ENCODE peak calls at places on chromosomes 5 and 9, in seven cellular contexts. X, O, H, U, V, Q and J are unnamed samples.

GRCh38 chr9:111603041-111603440 is 3.6 kb upstream of the PTGR1 start:
- DNase-seq in U (no peak), V (no peak), X (no peak), H (no peak), Q (peak), O (peak), J (no peak)

GRCh38 chr5:17443333-17444125 is 54.5 kb upstream of the TAF11L2 start:
- DNase-seq in V (no peak), X (no peak), O (no peak), H (no peak), U (peak), Q (no peak), J (no peak)

GRCh38 chr5:64869419-64869818 is 100.7 kb downstream of the CWC27 start:
- DNase-seq in V (no peak), Q (peak), X (no peak), O (peak), U (no peak), H (no peak), J (peak)

GRCh38 chr9:16075695-16076094 is 522.9 kb downstream of the CCDC171 start:
- DNase-seq in V (no peak), H (no peak), Q (no peak), O (no peak), U (no peak), X (no peak), J (no peak)

GRCh38 chr5:107469485-107469884 is 201.3 kb downstream of the EFNA5 start:
- DNase-seq in V (no peak), U (no peak), X (no peak), H (no peak), Q (peak), O (peak), J (peak)

GRCh38 chr5:107985144-107985543 is 314.4 kb upstream of the EFNA5 start:
- DNase-seq in U (no peak), Q (no peak), X (peak), O (peak), H (no peak), V (no peak), J (no peak)

GRCh38 chr5:159178978-159179377 is 30.4 kb downstream of the RNF145 start:
- DNase-seq in Q (peak), V (no peak), O (peak), X (peak), H (no peak), U (no peak), J (peak)

GRCh38 chr5:90020575-90021535 is 388.7 kb downstream of the CETN3 start:
- DNase-seq in O (peak), X (no peak), H (no peak), U (no peak), Q (peak), V (peak), J (no peak)

GRCh38 chr5:179858241-179858585 is 404 bp downstream of the MRNIP start:
- DNase-seq in H (peak), Q (peak), U (peak), X (no peak), O (peak), V (peak), J (no peak)

GRCh38 chr5:132267166-132267739 is 9.8 kb downstream of the PDLIM4 start:
- DNase-seq in U (no peak), O (no peak), Q (no peak), V (no peak), X (peak), H (no peak), J (no peak)

GRCh38 chr5:169153405-169153804 is 147.5 kb downstream of the SLIT3 start:
- DNase-seq in V (no peak), U (no peak), H (no peak), O (peak), Q (no peak), X (no peak), J (no peak)

GRCh38 chr9:18771736-18772135 is 261.3 kb downstream of the SAXO1 start:
- DNase-seq in H (no peak), U (no peak), Q (no peak), V (no peak), O (peak), X (no peak), J (no peak)
- H3K4me3 ChIP-seq in H (no peak), U (no peak), Q (no peak), V (no peak), O (no peak), X (no peak), J (no peak)

GRCh38 chr5:62790348-62790747 is 211.7 kb downstream of the LRRC70 start:
- DNase-seq in X (no peak), V (no peak), H (no peak), U (no peak), O (peak), Q (peak), J (no peak)

GRCh38 chr5:62783374-62784057 is 204.9 kb downstream of the LRRC70 start:
- DNase-seq in V (peak), X (no peak), Q (no peak), H (no peak), U (no peak), O (no peak), J (no peak)

GRCh38 chr5:62780888-62781287 is 202.3 kb downstream of the LRRC70 start:
- DNase-seq in Q (no peak), H (no peak), X (no peak), O (no peak), U (no peak), V (no peak), J (no peak)

GRCh38 chr5:62786099-62786498 is 207.5 kb downstream of the LRRC70 start:
- DNase-seq in Q (no peak), U (no peak), X (no peak), V (no peak), H (no peak), O (no peak), J (no peak)

GRCh38 chr5:62785588-62785987 is 207.0 kb downstream of the LRRC70 start:
- DNase-seq in O (no peak), X (no peak), U (no peak), Q (no peak), H (no peak), V (no peak), J (no peak)
- H3K4me3 ChIP-seq in O (no peak), X (no peak), U (no peak), Q (no peak), H (no peak), V (no peak), J (no peak)

DNA sequence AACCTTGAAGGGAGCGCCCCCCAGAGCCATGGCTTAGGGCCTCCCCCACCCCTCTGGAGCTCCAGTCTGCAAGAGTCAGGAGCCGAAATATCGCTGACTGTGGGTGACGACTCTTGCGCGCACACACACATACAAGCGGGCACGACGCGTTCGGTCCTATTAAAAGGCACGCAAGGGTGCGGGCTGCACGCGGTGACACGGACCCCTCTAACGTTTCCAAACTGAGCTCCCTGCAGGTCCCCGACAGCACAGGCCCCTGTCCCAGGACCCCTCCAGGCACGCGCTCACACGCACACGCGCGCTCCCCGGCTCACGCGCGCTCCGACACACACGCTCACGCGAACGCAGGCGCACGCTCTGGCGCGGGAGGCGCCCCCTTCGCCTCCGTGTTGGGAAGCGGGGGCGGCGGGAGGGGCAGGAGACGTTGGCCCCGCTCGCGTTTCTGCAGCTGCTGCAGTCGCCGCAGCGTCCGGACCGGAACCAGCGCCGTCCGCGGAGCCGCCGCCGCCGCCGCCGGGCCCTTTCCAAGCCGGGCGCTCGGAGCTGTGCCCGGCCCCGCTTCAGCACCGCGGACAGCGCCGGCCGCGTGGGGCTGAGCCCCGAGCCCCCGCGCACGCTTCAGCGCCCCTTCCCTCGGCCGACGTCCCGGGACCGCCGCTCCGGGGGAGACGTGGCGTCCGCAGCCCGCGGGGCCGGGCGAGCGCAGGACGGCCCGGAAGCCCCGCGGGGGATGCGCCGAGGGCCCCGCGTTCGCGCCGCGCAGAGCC is at the start of gene GRIN1:
- DNase-seq in U (no peak), V (no peak), X (no peak), O (peak), H (peak), Q (peak), J (no peak)
- H3K4me3 ChIP-seq in U (no peak), V (no peak), X (no peak), O (no peak), H (no peak), Q (no peak), J (no peak)

GRCh38 chr9:136774416-136775045 is 10.2 kb upstream of the LCN15 start:
- DNase-seq in O (no peak), H (no peak), Q (no peak), X (no peak), V (no peak), U (no peak), J (no peak)

GRCh38 chr9:136776947-136777346 is 12.6 kb upstream of the LCN15 start:
- DNase-seq in O (no peak), X (no peak), V (no peak), U (no peak), H (no peak), Q (no peak), J (no peak)

GRCh38 chr9:136771907-136772306 is 7.6 kb upstream of the LCN15 start:
- DNase-seq in V (no peak), Q (no peak), X (no peak), H (no peak), U (no peak), O (no peak), J (no peak)

GRCh38 chr9:136775191-136775590 is 10.9 kb upstream of the LCN15 start:
- DNase-seq in U (no peak), X (no peak), H (no peak), O (no peak), Q (no peak), V (no peak), J (no peak)

DNA sequence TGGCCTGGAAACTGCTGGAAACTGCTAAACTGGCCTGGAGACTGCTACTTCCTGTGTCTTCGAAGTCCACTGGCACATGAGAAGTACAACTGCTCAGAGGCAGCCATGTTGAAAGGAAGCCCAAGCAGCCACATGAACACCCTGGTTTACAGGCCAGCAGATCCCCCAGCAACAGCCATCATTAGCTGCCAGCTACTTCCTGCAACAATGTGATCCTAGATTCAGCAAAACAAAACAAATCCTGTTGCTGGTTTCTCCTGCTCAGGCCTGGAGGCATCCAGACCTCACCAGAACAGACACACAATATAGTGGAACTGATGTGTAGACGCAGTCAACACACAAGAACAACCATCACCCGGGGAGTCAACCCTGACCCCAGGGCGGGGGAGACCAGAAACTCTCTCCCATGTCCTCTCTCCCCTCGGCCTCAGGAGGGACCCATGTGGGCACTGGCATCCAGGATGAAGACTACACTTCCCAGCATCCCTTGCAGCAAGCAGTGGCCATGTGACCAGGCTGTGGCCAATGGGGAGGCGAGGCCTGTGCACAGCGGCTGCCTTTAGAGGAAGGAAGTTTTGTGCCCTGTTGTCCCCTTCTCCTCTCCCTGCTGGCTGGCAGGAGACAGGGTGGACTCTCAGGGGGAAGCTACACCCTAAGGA is 9.2 kb upstream of the LCN15 start:
- DNase-seq in U (peak), Q (no peak), O (peak), V (peak), H (no peak), X (no peak), J (no peak)
- H3K4me3 ChIP-seq in U (no peak), Q (no peak), O (no peak), V (no peak), H (no peak), X (no peak), J (no peak)